ENCODE peak calls at places on chromosomes 16 and 17, in eight cellular contexts. M is gastrocnemius medialis, R is A549, T is tibial nerve, B is uterus, A is IMR-90, E is thyroid gland, H is stomach. J is an unnamed sample.

GRCh38 chr17:68310141-68310540 is 18.8 kb downstream of the ARSG start:
- DNase-seq in M (no peak), R (no peak), T (no peak), B (no peak), A (no peak), E (no peak), H (no peak), J (no peak)

GRCh38 chr16:56994311-56994710 is 5.0 kb downstream of the NLRC5 start:
- DNase-seq in M (no peak), R (no peak), T (no peak), B (peak), A (no peak), E (no peak), H (no peak), J (no peak)

GRCh38 chr17:50087246-50087911 is 7.8 kb upstream of the PDK2 start:
- DNase-seq in M (no peak), R (peak), T (peak), B (peak), A (peak), E (peak), H (peak), J (no peak)

GRCh38 chr16:77835111-77835510 is 46.7 kb downstream of the VAT1L start:
- DNase-seq in M (no peak), R (no peak), T (no peak), B (no peak), A (peak), E (no peak), H (no peak), J (no peak)

GRCh38 chr16:71626018-71626857 is at the start of gene MARVELD3:
- DNase-seq in M (no peak), R (peak), T (no peak), B (no peak), A (no peak), E (peak), H (peak), J (no peak)

GRCh38 chr17:29018788-29019474 is 13.1 kb upstream of the SEZ6 start:
- DNase-seq in M (no peak), R (no peak), T (no peak), B (no peak), A (no peak), E (no peak), H (no peak), J (no peak)

GRCh38 chr17:60496051-60496450 is 30.0 kb downstream of the APPBP2 start:
- DNase-seq in M (no peak), R (no peak), T (no peak), B (no peak), A (peak), E (no peak), H (no peak), J (no peak)

GRCh38 chr16:14658063-14658462 is 25.3 kb downstream of the BFAR start:
- DNase-seq in M (no peak), R (no peak), T (no peak), B (no peak), A (no peak), E (no peak), H (no peak), J (no peak)

GRCh38 chr17:30415491-30415890 is 36.8 kb downstream of the CPD start:
- DNase-seq in M (no peak), R (no peak), T (no peak), B (no peak), A (peak), E (no peak), H (no peak), J (no peak)

GRCh38 chr17:40552806-40553693 is 12.2 kb downstream of the CCR7 start:
- DNase-seq in M (no peak), R (no peak), T (no peak), B (no peak), A (no peak), E (peak), H (peak), J (peak)

GRCh38 chr17:5361426-5361825 is 58.0 kb downstream of the NUP88 start:
- DNase-seq in M (no peak), R (no peak), T (no peak), B (no peak), A (no peak), E (no peak), H (no peak), J (no peak)

GRCh38 chr16:79437764-79438728 is 162.5 kb downstream of the MAF start:
- DNase-seq in M (peak), R (no peak), T (no peak), B (peak), A (no peak), E (no peak), H (no peak), J (no peak)

GRCh38 chr16:76118344-76118743 is 158.9 kb upstream of the CNTNAP4 start:
- DNase-seq in M (no peak), R (no peak), T (no peak), B (no peak), A (no peak), E (no peak), H (no peak), J (no peak)

GRCh38 chr17:33049781-33050414 is 58.3 kb downstream of the SPACA3 start:
- DNase-seq in M (no peak), R (peak), T (no peak), B (peak), A (peak), E (peak), H (peak), J (peak)

GRCh38 chr17:10705727-10706126 is 8.3 kb downstream of the ADPRM start:
- DNase-seq in M (no peak), R (no peak), T (no peak), B (no peak), A (no peak), E (no peak), H (no peak), J (no peak)

GRCh38 chr17:35171834-35172233 is 22.4 kb downstream of the SLC35G3 start:
- DNase-seq in M (no peak), R (no peak), T (no peak), B (no peak), A (peak), E (no peak), H (no peak), J (no peak)

GRCh38 chr16:13680021-13680672 is 239.8 kb upstream of the ERCC4 start:
- DNase-seq in M (no peak), R (no peak), T (no peak), B (no peak), A (no peak), E (no peak), H (no peak), J (no peak)

GRCh38 chr16:20884240-20884556 is 16.0 kb downstream of the DCUN1D3 start:
- DNase-seq in M (no peak), R (no peak), T (no peak), B (peak), A (peak), E (no peak), H (no peak), J (no peak)

GRCh38 chr17:60129164-60129563 is 20.6 kb upstream of the CA4 start:
- DNase-seq in M (no peak), R (no peak), T (no peak), B (no peak), A (no peak), E (no peak), H (no peak), J (no peak)

GRCh38 chr16:61182416-61182815 is 853.8 kb downstream of the CDH8 start:
- DNase-seq in M (no peak), R (no peak), T (no peak), B (no peak), A (no peak), E (no peak), H (no peak), J (no peak)

GRCh38 chr17:70096861-70097260 is 21.8 kb downstream of the KCNJ16 start:
- DNase-seq in M (no peak), R (no peak), T (no peak), B (no peak), A (no peak), E (no peak), H (no peak), J (no peak)

GRCh38 chr16:49515861-49516260 is 142.3 kb downstream of the C16orf78 start:
- DNase-seq in M (no peak), R (no peak), T (no peak), B (no peak), A (no peak), E (no peak), H (no peak), J (no peak)

GRCh38 chr16:11316331-11317015 is 28.8 kb upstream of the RMI2 start:
- DNase-seq in M (no peak), R (no peak), T (no peak), B (no peak), A (no peak), E (peak), H (no peak), J (no peak)

GRCh38 chr16:11321662-11322061 is 23.6 kb upstream of the RMI2 start:
- DNase-seq in M (no peak), R (no peak), T (no peak), B (no peak), A (no peak), E (no peak), H (no peak), J (no peak)

GRCh38 chr16:11320170-11320569 is 25.1 kb upstream of the RMI2 start:
- DNase-seq in M (no peak), R (no peak), T (no peak), B (no peak), A (no peak), E (no peak), H (no peak), J (no peak)

GRCh38 chr16:11319529-11320146 is 25.6 kb upstream of the RMI2 start:
- DNase-seq in M (no peak), R (no peak), T (no peak), B (no peak), A (no peak), E (peak), H (peak), J (no peak)

GRCh38 chr16:11318817-11319216 is 26.4 kb upstream of the RMI2 start:
- DNase-seq in M (no peak), R (no peak), T (no peak), B (no peak), A (no peak), E (no peak), H (no peak), J (no peak)
- H3K4me3 ChIP-seq in M (no peak), R (no peak), T (no peak), B (no peak), A (no peak), E (no peak), H (no peak), J (no peak)

DNA sequence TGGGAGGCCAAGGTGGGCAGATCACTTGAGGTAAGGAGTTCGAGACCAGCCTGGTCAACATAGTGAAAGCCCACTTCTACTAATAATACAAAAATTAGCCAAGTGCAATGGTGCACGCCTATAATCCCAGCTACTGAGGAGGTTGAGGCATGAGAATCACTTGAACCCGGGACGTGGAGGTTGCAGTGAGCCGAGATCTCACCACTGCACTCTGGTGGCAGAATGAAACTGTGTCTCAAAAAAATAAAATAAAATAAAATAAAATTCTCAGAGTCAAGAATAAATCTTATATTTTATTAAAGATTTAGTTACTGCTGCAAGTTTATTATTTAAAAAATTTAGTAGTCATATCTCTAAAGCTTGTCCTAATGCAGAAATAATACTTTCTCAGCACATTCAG is 29.7 kb downstream of the ARL4D start:
- DNase-seq in M (no peak), R (no peak), T (no peak), B (no peak), A (no peak), E (no peak), H (no peak), J (no peak)
- TF ChIP-seq CTCF in M (no peak), R (peak), T (no peak), B (no peak), A (peak), E (no peak), H (no peak), J (no peak)

GRCh38 chr16:87229230-87230192 is 87.7 kb downstream of the C16orf95 start:
- DNase-seq in M (no peak), R (no peak), T (no peak), B (no peak), A (no peak), E (no peak), H (no peak), J (no peak)

GRCh38 chr16:87226926-87227650 is 90.1 kb downstream of the C16orf95 start:
- DNase-seq in M (no peak), R (no peak), T (no peak), B (no peak), A (peak), E (no peak), H (no peak), J (no peak)

GRCh38 chr16:87228363-87228762 is 88.8 kb downstream of the C16orf95 start:
- DNase-seq in M (no peak), R (no peak), T (no peak), B (no peak), A (no peak), E (no peak), H (no peak), J (no peak)

GRCh38 chr16:87231295-87231694 is 85.9 kb downstream of the C16orf95 start:
- DNase-seq in M (no peak), R (no peak), T (no peak), B (no peak), A (no peak), E (no peak), H (no peak), J (no peak)

GRCh38 chr16:87227651-87228015 is 89.6 kb downstream of the C16orf95 start:
- DNase-seq in M (no peak), R (no peak), T (no peak), B (no peak), A (no peak), E (no peak), H (no peak), J (no peak)
- TF ChIP-seq POLR2A in M (no peak), R (no peak), T (no peak), B (no peak), A (no peak), E (no peak), H (no peak), J (no peak)

DNA sequence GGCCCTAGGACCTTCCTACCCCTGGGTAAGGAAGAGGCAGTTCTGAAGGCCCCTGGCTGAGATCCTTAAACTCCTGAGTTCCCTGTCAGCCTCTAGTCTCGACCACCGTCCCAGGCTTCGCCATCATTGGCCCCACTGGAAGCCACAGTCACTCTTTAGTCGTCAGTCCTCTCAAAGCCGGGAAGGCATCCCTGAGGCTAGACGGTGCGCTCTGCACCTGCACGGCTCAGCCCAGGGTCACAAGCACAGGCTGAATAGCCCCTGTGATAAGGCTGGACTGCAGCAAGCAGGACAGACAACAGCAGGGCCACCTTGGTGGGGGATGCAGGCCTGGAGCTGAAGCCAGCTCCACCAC is 3.3 kb upstream of the HEXIM1 start:
- DNase-seq in M (no peak), R (no peak), T (no peak), B (peak), A (no peak), E (no peak), H (no peak), J (no peak)
- H3K4me3 ChIP-seq in M (peak), R (no peak), T (peak), B (peak), A (no peak), E (no peak), H (peak), J (peak)

DNA sequence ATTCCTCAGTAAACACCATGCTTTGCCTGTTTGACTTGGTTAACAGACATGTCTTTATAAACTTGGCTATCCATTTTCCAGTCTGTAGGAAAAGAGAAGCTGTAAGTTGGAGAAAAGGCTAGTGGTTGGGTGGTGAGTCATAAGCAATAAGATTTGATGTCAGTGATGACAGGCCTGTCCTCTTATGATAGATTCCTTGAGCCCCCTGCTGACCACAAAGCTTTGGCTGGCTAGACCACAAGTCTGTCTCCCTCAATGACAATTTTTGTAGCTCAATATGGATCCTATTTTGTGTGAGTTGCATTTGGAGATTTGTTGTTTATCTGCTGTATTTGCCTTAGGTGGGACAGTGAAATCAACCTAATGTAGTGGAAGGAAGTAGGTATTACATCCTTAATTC is 67.6 kb downstream of the SIAH1 start:
- DNase-seq in M (no peak), R (no peak), T (no peak), B (no peak), A (peak), E (no peak), H (no peak), J (no peak)
- TF ChIP-seq CTCF in M (no peak), R (no peak), T (no peak), B (no peak), A (peak), E (no peak), H (no peak), J (no peak)

DNA sequence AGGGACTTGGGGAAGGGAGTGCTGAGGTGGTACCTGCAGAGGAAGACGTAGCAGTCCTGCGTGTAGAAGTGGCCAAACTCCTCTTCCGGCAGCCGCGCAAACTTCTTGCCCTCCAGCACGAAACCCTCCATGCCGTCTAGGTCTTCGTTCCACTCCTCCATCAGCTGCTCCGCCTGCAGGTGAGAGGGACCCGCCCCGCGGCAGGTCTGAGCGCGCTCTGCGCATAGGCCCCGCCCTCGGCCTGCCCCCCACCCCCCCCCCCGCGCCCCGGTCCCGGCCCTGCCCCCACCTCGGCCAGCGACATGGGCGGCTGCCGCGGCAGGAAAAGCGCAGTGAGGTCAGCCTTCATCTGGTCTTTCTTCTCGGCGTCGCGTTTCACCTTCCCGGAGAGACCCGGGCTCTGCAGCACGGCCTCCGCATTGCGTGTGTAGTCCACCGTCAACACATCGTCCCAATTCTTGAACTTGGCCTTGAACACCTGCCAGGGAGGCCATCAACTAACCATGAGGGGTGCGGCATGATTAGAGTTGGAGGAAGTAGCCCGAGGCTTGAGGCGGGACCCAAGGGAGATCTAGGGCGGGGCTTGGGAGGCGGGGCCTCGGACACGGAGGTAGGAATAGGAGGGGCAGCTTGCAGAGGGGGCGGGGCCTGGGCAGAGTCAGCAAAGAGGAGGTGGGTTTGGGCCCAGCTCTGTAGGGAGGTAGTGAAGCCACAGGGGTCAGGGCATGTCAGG is 11.5 kb downstream of the FLII start:
- DNase-seq in M (no peak), R (peak), T (peak), B (peak), A (peak), E (peak), H (peak), J (no peak)
- TF ChIP-seq POLR2A in M (no peak), R (no peak), T (no peak), B (no peak), A (no peak), E (no peak), H (no peak), J (no peak)

DNA sequence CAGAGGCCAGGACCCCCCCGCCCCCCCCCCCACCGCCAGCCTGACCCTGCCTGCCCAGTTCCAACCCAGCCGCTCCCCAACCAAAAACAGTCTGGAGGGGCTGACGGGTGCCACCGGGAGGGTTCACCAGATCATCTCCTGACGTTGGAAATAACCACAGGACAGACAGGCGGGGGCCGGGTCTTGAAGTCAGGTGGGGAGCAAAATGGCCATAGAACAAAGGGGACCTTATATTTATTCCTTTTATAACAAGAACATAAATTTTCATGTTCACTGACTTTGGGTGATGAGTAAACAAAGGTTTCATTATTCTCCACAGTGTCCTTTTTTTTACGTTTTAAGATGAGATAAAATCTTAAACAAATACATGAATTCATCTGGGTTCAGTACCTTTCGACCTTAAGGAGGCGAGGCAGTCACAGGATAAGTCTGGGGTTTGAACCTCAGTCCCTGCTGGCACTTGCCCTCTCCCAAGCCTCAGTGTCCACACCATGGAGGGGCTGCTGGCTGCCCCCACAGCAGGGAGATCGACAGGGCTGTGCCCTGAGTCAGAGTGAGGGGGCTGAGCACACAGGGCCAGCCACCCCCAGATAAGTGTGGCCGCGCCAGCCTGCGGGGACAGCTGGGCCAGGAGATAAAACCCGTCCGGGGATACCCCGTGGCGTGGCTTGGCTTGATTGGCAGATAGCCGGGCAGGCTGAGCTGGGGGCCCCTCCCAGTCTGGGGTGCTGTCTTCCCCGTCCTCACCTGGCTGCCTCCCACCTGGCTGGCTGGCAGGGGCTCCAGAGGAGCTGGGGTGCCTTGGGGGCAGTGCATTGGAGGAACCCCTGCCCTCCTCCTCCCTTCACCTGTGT is 15.0 kb downstream of the SLC7A5 start:
- DNase-seq in M (no peak), R (no peak), T (no peak), B (no peak), A (no peak), E (no peak), H (no peak), J (no peak)
- H3K4me3 ChIP-seq in M (peak), R (peak), T (peak), B (peak), A (no peak), E (no peak), H (peak), J (peak)

GRCh38 chr17:17800504-17801021 is 36.2 kb downstream of the SREBF1 start:
- DNase-seq in M (no peak), R (no peak), T (no peak), B (no peak), A (no peak), E (no peak), H (no peak), J (no peak)
- TF ChIP-seq CTCF in M (no peak), R (no peak), T (no peak), B (no peak), A (no peak), E (no peak), H (no peak), J (no peak)